ENCODE peak calls at places on chromosomes 16 and 17, in seven cellular contexts. B is GM12878, W is H1, L is HCT116, T is K562, E is SK-N-SH, Z is HepG2. Y is an unnamed sample.

GRCh38 chr17:61294286-61294685 is 105.4 kb upstream of the TBX2 start:
- DNase-seq in B (no peak), W (no peak), L (no peak), T (no peak), E (no peak), Z (no peak), Y (no peak)

GRCh38 chr16:81405702-81406113 is 38.9 kb upstream of the CMIP start:
- DNase-seq in B (no peak), W (peak), L (peak), T (peak), E (no peak), Z (peak), Y (peak)

GRCh38 chr17:49513616-49514373 is 18.7 kb downstream of the NGFR start:
- DNase-seq in B (no peak), W (no peak), L (no peak), T (no peak), E (no peak), Z (no peak), Y (no peak)

GRCh38 chr17:16428098-16428882 is 12.9 kb downstream of the TRPV2 start:
- DNase-seq in B (no peak), W (no peak), L (no peak), T (peak), E (peak), Z (peak), Y (peak)

GRCh38 chr17:43983196-43983514 is 21.3 kb upstream of the NAGS start:
- DNase-seq in B (no peak), W (no peak), L (no peak), T (peak), E (no peak), Z (no peak), Y (no peak)

GRCh38 chr16:88514526-88514925 is 55.7 kb upstream of the ZC3H18 start:
- DNase-seq in B (no peak), W (no peak), L (no peak), T (no peak), E (no peak), Z (no peak), Y (no peak)

GRCh38 chr16:87286839-87287626 is 30.2 kb downstream of the C16orf95 start:
- DNase-seq in B (no peak), W (no peak), L (no peak), T (no peak), E (no peak), Z (no peak), Y (no peak)

GRCh38 chr17:80879723-80880649 is 111.7 kb upstream of the CHMP6 start:
- DNase-seq in B (no peak), W (no peak), L (no peak), T (no peak), E (no peak), Z (no peak), Y (no peak)

GRCh38 chr17:21119247-21119944 is 7.4 kb upstream of the DHRS7B start:
- DNase-seq in B (no peak), W (no peak), L (peak), T (peak), E (peak), Z (peak), Y (peak)

GRCh38 chr16:10575506-10576130 is 4.8 kb downstream of the EMP2 start:
- DNase-seq in B (no peak), W (no peak), L (no peak), T (no peak), E (no peak), Z (no peak), Y (no peak)

GRCh38 chr17:15398736-15399331 is 57.4 kb upstream of the TEKT3 start:
- DNase-seq in B (no peak), W (no peak), L (no peak), T (no peak), E (peak), Z (peak), Y (no peak)

GRCh38 chr16:29975811-29976511 is 2.3 kb downstream of the TAOK2 start:
- DNase-seq in B (no peak), W (no peak), L (no peak), T (no peak), E (no peak), Z (no peak), Y (no peak)

GRCh38 chr16:57788252-57788841 is 13.9 kb downstream of the KIFC3 start:
- DNase-seq in B (no peak), W (no peak), L (no peak), T (no peak), E (no peak), Z (no peak), Y (no peak)

GRCh38 chr16:84864266-84864955 is 44.6 kb downstream of the CRISPLD2 start:
- DNase-seq in B (no peak), W (no peak), L (no peak), T (no peak), E (no peak), Z (no peak), Y (no peak)

GRCh38 chr16:30561212-30561816 is 3.1 kb upstream of the ZNF764 start:
- DNase-seq in B (no peak), W (no peak), L (no peak), T (no peak), E (no peak), Z (no peak), Y (no peak)

GRCh38 chr17:64212122-64212521 is 50.9 kb downstream of the TEX2 start:
- DNase-seq in B (no peak), W (no peak), L (no peak), T (no peak), E (no peak), Z (no peak), Y (no peak)

GRCh38 chr16:81401035-81401950 is 43.3 kb upstream of the CMIP start:
- DNase-seq in B (no peak), W (no peak), L (peak), T (peak), E (no peak), Z (peak), Y (peak)

GRCh38 chr17:63932721-63933120 is 590 bp upstream of the CD79B start:
- DNase-seq in B (no peak), W (no peak), L (no peak), T (no peak), E (peak), Z (no peak), Y (no peak)

GRCh38 chr17:61366715-61367413 is 32.8 kb upstream of the TBX2 start:
- DNase-seq in B (no peak), W (no peak), L (no peak), T (no peak), E (no peak), Z (peak), Y (no peak)

GRCh38 chr16:87056551-87056950 is 260.6 kb downstream of the C16orf95 start:
- DNase-seq in B (no peak), W (no peak), L (no peak), T (no peak), E (no peak), Z (no peak), Y (no peak)

GRCh38 chr16:67326472-67327309 is at the start of the genes KCTD19 and LRRC36:
- DNase-seq in B (no peak), W (peak), L (no peak), T (peak), E (peak), Z (peak), Y (no peak)

GRCh38 chr16:17901309-17901708 is 430.5 kb upstream of the XYLT1 start:
- DNase-seq in B (no peak), W (no peak), L (no peak), T (no peak), E (no peak), Z (no peak), Y (no peak)

GRCh38 chr17:61431594-61432311 is 20.5 kb upstream of the TBX4 start:
- DNase-seq in B (no peak), W (no peak), L (no peak), T (no peak), E (no peak), Z (peak), Y (no peak)

GRCh38 chr17:29178750-29179231 is 1.4 kb downstream of the MYO18A start:
- DNase-seq in B (no peak), W (no peak), L (no peak), T (no peak), E (no peak), Z (peak), Y (no peak)

GRCh38 chr17:75031972-75032895 is 14.5 kb downstream of the ATP5PD start:
- DNase-seq in B (no peak), W (no peak), L (peak), T (peak), E (peak), Z (peak), Y (peak)

GRCh38 chr16:12459993-12460392 is 343.7 kb downstream of the CPPED1 start:
- DNase-seq in B (no peak), W (no peak), L (no peak), T (no peak), E (no peak), Z (no peak), Y (no peak)
- TF ChIP-seq JUND in B (no peak), W (no peak), L (no peak), T (no peak), E (no peak), Z (no peak), Y (no peak)

DNA sequence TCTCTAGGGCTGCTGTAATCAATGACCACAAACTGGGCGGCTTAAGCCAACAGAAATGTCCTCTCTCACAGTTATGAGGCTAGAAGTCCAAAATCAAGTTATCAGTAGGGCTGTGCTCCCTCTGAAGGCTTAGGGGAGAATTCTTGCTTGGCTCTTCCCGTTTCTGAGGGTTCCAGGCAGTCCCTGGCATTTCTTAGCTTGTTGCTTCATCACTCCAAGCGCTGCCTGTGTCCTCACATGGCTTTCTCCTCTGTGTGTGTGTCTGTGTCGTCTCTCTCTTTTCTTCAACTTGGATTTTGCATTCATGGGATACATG is 13.7 kb upstream of the CDC42EP4 start:
- DNase-seq in B (no peak), W (no peak), L (no peak), T (no peak), E (no peak), Z (no peak), Y (no peak)
- TF ChIP-seq JUND in B (no peak), W (no peak), L (no peak), T (no peak), E (no peak), Z (no peak), Y (no peak)

GRCh38 chr17:5785343-5785742 is 201.0 kb upstream of the NLRP1 start:
- DNase-seq in B (peak), W (no peak), L (no peak), T (no peak), E (no peak), Z (no peak), Y (no peak)

GRCh38 chr17:5786510-5786875 is 202.2 kb upstream of the NLRP1 start:
- DNase-seq in B (no peak), W (no peak), L (no peak), T (no peak), E (no peak), Z (no peak), Y (no peak)

GRCh38 chr17:5785867-5786509 is 201.7 kb upstream of the NLRP1 start:
- DNase-seq in B (peak), W (no peak), L (no peak), T (no peak), E (no peak), Z (no peak), Y (no peak)

GRCh38 chr17:5789443-5789842 is 205.1 kb upstream of the NLRP1 start:
- DNase-seq in B (no peak), W (no peak), L (no peak), T (no peak), E (no peak), Z (no peak), Y (peak)

GRCh38 chr17:5788266-5788900 is 204.1 kb upstream of the NLRP1 start:
- DNase-seq in B (no peak), W (no peak), L (no peak), T (no peak), E (no peak), Z (no peak), Y (no peak)
- TF ChIP-seq JUND in B (no peak), W (no peak), L (no peak), T (no peak), E (no peak), Z (no peak), Y (no peak)

DNA sequence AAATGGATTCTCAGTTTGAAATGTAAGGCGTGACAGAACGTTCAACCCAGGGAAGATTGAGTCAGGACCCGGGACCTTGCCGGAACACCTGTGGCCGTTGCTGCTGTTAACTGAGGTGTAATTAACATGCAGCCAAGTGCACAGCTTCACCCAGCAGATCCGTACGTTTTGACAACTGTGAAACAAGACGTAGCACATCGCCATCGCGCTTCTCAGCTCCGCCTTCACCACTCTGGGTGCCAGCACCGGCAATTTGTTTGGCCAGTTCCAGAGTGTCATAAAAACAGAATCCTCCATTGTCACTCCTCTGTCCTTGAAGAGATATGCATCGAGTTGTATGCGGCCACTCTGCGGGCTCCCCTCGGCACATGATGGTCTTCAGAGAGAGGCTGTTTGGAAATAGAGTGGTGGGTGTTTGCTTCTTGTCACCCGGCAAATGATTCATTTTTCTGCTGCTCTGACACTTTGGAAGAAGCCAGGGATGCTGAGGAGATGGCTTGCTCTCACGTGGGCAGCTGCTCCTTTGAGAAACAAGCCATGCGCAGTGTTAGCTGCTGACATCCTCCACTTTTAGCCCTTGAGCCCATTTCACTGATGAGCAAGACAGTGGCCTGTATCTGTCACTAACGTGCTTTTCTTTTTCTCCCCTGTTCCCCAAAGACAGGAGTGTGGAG is 22.6 kb downstream of the NAA60 start:
- DNase-seq in B (no peak), W (no peak), L (no peak), T (no peak), E (no peak), Z (no peak), Y (no peak)
- TF ChIP-seq JUND in B (no peak), W (no peak), L (no peak), T (no peak), E (no peak), Z (no peak), Y (no peak)

GRCh38 chr17:33038740-33039139 is 47.1 kb downstream of the SPACA3 start:
- DNase-seq in B (no peak), W (peak), L (peak), T (peak), E (peak), Z (no peak), Y (peak)
- TF ChIP-seq JUND in B (no peak), W (no peak), L (no peak), T (no peak), E (no peak), Z (no peak), Y (no peak)

DNA sequence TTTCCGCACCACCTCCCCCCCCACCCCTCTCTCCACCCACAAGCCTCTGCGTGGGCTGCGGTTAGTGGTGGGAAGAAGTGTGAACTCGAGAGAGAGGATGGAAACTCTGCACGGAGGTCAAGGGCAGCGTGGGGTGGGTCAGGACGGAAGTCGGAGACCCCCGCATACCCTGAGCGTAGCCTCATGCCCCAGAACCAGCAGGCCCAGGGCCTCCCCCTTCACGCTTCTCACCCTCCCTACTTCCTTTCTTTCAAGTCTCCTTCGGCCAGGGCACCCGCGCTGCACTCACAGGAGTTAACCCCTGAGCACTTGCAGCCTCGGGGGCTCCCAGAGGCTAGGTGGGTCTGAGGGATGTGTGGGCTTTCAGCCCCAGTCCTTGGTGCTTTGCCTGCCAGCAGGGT is 9.2 kb downstream of the TBKBP1 start:
- DNase-seq in B (no peak), W (no peak), L (no peak), T (no peak), E (no peak), Z (no peak), Y (no peak)
- TF ChIP-seq JUND in B (no peak), W (no peak), L (no peak), T (no peak), E (no peak), Z (no peak), Y (no peak)

GRCh38 chr17:82963104-82963950 is 116.1 kb upstream of the METRNL start:
- DNase-seq in B (no peak), W (peak), L (no peak), T (no peak), E (peak), Z (no peak), Y (peak)
- TF ChIP-seq JUND in B (no peak), W (no peak), L (no peak), T (no peak), E (no peak), Z (no peak), Y (no peak)

GRCh38 chr16:4025428-4025827 is 90.8 kb downstream of the ADCY9 start:
- DNase-seq in B (no peak), W (no peak), L (no peak), T (no peak), E (no peak), Z (no peak), Y (no peak)
- TF ChIP-seq JUND in B (no peak), W (no peak), L (no peak), T (no peak), E (no peak), Z (no peak), Y (no peak)

GRCh38 chr17:79188048-79188447 is 113.4 kb downstream of the ENGASE start:
- DNase-seq in B (no peak), W (peak), L (peak), T (peak), E (peak), Z (no peak), Y (peak)
- TF ChIP-seq JUND in B (no peak), W (peak), L (no peak), T (no peak), E (no peak), Z (no peak), Y (no peak)